ENCODE peak calls at places on chromosome 7, in seven cellular contexts. F, L, T, X, I, O and H are unnamed samples. For H3K27me3 and H3K4me1, the result is how much of the 10 kb centered on the place peaks cover.

GRCh38 chr7:128790297-128791037 is 1.3 kb upstream of the CCDC136 start:
- DNase-seq in X (no peak), F (no peak), T (no peak), I (peak), L (no peak), O (no peak), H (no peak)

GRCh38 chr7:7970620-7971307 is 2.2 kb downstream of the GLCCI1 start:
- DNase-seq in F (no peak), O (no peak), I (no peak), L (peak), T (no peak), X (no peak), H (no peak)

GRCh38 chr7:159105845-159106614 is 38.6 kb downstream of the VIPR2 start:
- DNase-seq in T (no peak), O (peak), I (peak), F (no peak), L (no peak), X (no peak), H (peak)

GRCh38 chr7:45181991-45182855 is 24.6 kb downstream of the RAMP3 start:
- DNase-seq in O (peak), L (no peak), I (no peak), X (no peak), F (no peak), T (no peak), H (no peak)

GRCh38 chr7:114048386-114049235 is 129.8 kb upstream of the PPP1R3A start:
- DNase-seq in X (no peak), O (no peak), I (no peak), T (no peak), L (no peak), F (no peak), H (no peak)

GRCh38 chr7:112104153-112104552 is 102.0 kb downstream of the DOCK4 start:
- DNase-seq in L (no peak), T (no peak), O (no peak), X (no peak), I (no peak), F (no peak), H (no peak)

GRCh38 chr7:31003721-31004120 is 40.0 kb downstream of the GHRHR start:
- DNase-seq in L (no peak), I (peak), X (no peak), F (no peak), O (no peak), T (no peak), H (no peak)

GRCh38 chr7:1883031-1883761 is 213.1 kb downstream of the ELFN1 start:
- DNase-seq in I (peak), X (peak), F (no peak), L (peak), T (peak), O (no peak), H (no peak)

GRCh38 chr7:149422065-149422913 is 38.6 kb downstream of the ZNF777 start:
- DNase-seq in T (peak), X (no peak), L (peak), I (peak), O (no peak), F (peak), H (peak)

GRCh38 chr7:4879401-4880081 is 4.0 kb downstream of the RADIL start:
- DNase-seq in T (no peak), L (no peak), I (no peak), X (no peak), O (no peak), F (no peak), H (no peak)

GRCh38 chr7:101171442-101171837 is 6.1 kb upstream of the VGF start:
- DNase-seq in L (no peak), T (no peak), F (no peak), O (no peak), X (no peak), I (peak), H (no peak)
- H3K27ac ChIP-seq in L (no peak), T (no peak), F (no peak), O (no peak), X (no peak), I (no peak), H (no peak)

GRCh38 chr7:115224923-115225322 is 303.0 kb downstream of the MDFIC start:
- DNase-seq in I (no peak), F (no peak), O (no peak), X (no peak), T (no peak), L (no peak), H (no peak)

GRCh38 chr7:115218076-115218475 is 296.2 kb downstream of the MDFIC start:
- DNase-seq in O (no peak), T (no peak), F (no peak), X (no peak), I (no peak), L (no peak), H (no peak)

GRCh38 chr7:115217373-115217772 is 295.5 kb downstream of the MDFIC start:
- DNase-seq in O (no peak), X (no peak), I (no peak), L (no peak), T (no peak), F (no peak), H (no peak)

GRCh38 chr7:115223959-115224358 is 302.1 kb downstream of the MDFIC start:
- DNase-seq in L (no peak), I (no peak), F (no peak), O (no peak), T (no peak), X (no peak), H (no peak)

GRCh38 chr7:115221484-115221883 is 299.6 kb downstream of the MDFIC start:
- DNase-seq in X (no peak), I (no peak), T (no peak), L (no peak), O (no peak), F (no peak), H (no peak)
- H3K27me3 ChIP-seq in X (under half), I (under half), T (under half), L (under half), O (under half), F (under half), H (under half)

GRCh38 chr7:150947761-150948680 is 30.1 kb downstream of the KCNH2 start:
- DNase-seq in X (no peak), I (peak), L (no peak), T (no peak), O (peak), F (peak), H (no peak)

GRCh38 chr7:150946826-150947750 is 31.0 kb downstream of the KCNH2 start:
- DNase-seq in O (peak), X (no peak), L (no peak), I (no peak), T (no peak), F (no peak), H (no peak)

GRCh38 chr7:150949564-150949963 is 28.6 kb downstream of the KCNH2 start:
- DNase-seq in L (no peak), I (peak), T (no peak), O (peak), X (no peak), F (peak), H (no peak)

GRCh38 chr7:150949971-150950491 is 28.1 kb downstream of the KCNH2 start:
- DNase-seq in I (no peak), F (peak), T (no peak), X (no peak), L (no peak), O (peak), H (no peak)

GRCh38 chr7:150948791-150949251 is 29.3 kb downstream of the KCNH2 start:
- DNase-seq in O (peak), T (no peak), I (no peak), L (no peak), X (no peak), F (peak), H (no peak)
- H3K4me1 ChIP-seq in O (under half), T (under half), I (under half), L (under half), X (under half), F (half or more), H (under half)

DNA sequence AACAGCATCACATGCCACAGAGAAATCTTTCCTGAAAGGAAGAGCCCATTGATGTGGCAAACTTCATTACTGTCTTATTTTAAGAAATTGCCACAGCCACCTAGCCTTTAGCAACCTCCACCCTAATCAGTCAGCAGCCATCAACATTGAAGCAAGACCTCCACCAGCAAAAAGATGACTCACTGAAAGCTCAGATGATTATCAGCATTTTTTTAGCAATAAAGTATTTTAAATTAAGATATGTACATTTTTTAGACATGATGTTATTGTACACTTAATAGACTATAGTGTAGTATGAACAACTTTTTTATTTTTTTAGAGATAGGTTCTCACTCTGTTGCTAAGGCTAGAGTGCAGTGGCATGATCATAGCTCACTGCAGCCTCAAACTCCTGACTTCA is 14.8 kb downstream of the STEAP1B start:
- DNase-seq in T (no peak), L (peak), X (no peak), I (no peak), O (no peak), F (no peak), H (no peak)
- H3K27ac ChIP-seq in T (no peak), L (no peak), X (no peak), I (no peak), O (no peak), F (no peak), H (no peak)

GRCh38 chr7:94662548-94662947 is 6.6 kb upstream of the SGCE start:
- DNase-seq in L (no peak), X (no peak), O (no peak), F (no peak), T (no peak), I (no peak), H (no peak)
- H3K27me3 ChIP-seq in L (under half), X (under half), O (under half), F (under half), T (under half), I (under half), H (under half)

GRCh38 chr7:131105294-131105802 is 222.3 kb upstream of the MKLN1 start:
- DNase-seq in X (no peak), O (no peak), T (no peak), I (peak), L (no peak), F (no peak), H (no peak)

GRCh38 chr7:131105803-131106680 is 221.6 kb upstream of the MKLN1 start:
- DNase-seq in I (peak), L (peak), X (no peak), O (peak), F (peak), T (peak), H (peak)

GRCh38 chr7:131108212-131108980 is 219.3 kb upstream of the MKLN1 start:
- DNase-seq in I (peak), L (peak), T (no peak), F (no peak), X (no peak), O (no peak), H (peak)

GRCh38 chr7:131107343-131108211 is 220.1 kb upstream of the MKLN1 start:
- DNase-seq in I (peak), X (peak), F (peak), O (peak), T (peak), L (peak), H (peak)

DNA sequence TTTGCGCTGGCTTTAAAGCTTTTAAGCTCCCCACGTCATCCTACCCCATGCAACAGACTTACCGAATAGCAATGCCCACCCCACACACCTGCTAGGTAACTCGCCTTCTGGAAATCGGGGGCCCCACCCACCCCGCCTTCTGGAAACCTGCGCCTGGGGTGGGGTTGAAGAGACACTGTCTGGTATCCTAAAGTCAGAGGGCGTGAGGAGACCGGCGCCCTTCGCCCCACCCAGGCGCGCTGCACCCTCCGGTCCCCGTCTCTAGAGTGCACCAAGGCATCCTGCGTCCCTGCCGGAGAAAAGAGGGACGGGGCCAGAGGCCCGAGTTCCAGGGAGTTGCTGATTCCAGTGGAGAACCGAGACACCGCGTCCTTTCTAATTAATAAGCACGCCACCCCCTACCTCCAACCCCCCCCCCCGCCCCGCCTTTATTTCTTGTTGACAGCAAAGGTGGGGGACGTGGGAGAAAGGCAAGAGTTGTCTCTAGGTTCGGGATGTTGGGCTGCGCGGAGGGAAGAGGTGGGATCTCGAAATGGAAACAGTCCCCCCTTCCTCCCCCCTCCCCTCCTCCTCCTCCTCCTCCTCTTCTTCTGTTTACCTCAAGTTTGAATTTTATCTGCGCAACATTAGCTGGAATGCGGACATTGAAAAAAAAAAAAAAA is 220.9 kb upstream of the MKLN1 start:
- DNase-seq in O (peak), X (no peak), I (peak), L (no peak), T (peak), F (peak), H (peak)
- H3K4me1 ChIP-seq in O (under half), X (under half), I (under half), L (half or more), T (under half), F (half or more), H (half or more)

DNA sequence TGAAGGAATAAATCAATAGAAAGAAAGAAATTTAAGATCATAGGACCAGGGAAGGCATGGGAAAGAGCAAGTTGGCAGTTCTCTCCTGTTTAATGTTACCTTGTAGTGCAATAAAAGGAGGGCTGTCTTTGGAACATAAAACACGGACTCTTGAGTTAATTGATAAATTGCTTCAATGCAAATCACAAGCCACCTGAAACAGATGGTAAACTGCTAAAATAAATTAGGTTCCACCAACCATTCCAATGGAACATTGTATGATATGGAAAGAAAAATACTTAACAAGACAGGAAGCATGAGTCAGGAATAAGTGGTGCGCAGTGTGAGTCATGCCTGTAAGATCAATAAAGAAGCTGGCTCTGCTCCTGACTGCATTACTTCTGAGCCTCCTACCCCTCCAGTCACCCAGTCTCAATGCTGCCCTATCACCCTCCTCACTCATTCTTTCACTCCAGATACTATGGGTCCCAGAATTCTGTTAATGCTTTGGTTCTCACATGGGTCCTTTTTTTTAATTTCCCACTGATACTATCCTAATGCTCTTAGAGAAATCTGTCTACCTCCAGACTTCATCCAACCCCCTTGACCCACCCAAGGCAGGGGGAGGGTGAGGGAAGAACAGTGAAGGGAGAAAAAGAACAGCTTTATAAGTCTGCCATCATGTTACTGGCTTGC is 78.9 kb downstream of the LRRC17 start:
- DNase-seq in F (no peak), T (peak), I (no peak), L (peak), X (peak), O (no peak), H (peak)
- H3K27ac ChIP-seq in F (peak), T (peak), I (no peak), L (peak), X (peak), O (peak), H (peak)

DNA sequence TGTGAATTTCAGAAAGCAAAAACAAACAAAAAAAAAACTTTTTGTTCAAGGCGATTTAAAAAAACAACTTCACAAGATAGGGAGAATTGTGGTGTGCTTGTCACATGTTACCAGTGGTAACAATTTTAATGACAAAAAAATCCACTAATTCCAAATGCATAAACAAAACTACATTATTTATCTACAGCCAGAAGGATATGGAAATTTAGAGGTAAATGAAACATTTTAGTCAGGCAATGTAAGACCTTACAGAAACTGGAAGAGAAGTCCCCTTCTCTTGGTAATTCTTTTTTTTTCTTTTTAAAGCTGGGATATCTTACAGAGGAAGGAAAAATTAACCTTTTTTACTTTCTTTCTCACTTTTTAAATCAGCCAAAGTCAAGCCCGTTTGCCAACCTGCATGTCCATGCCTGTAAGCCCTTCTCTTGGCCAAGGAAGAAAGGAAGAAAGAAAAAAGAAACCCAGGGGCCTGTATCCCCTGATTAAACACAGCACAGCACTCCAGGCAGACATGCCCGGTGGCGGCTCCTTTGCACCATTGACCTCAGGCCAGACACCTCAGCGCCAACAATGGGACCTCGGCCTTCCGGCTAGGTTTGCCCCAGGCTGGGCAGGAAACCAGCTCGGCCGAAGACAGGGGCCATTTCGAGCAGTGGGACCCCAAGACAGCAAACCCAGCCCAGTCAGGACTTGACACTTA is 3.0 kb downstream of the HOXA10 start:
- DNase-seq in I (peak), T (no peak), L (no peak), F (no peak), O (peak), X (no peak), H (peak)
- H3K27me3 ChIP-seq in I (half or more), T (under half), L (under half), F (half or more), O (under half), X (under half), H (half or more)

DNA sequence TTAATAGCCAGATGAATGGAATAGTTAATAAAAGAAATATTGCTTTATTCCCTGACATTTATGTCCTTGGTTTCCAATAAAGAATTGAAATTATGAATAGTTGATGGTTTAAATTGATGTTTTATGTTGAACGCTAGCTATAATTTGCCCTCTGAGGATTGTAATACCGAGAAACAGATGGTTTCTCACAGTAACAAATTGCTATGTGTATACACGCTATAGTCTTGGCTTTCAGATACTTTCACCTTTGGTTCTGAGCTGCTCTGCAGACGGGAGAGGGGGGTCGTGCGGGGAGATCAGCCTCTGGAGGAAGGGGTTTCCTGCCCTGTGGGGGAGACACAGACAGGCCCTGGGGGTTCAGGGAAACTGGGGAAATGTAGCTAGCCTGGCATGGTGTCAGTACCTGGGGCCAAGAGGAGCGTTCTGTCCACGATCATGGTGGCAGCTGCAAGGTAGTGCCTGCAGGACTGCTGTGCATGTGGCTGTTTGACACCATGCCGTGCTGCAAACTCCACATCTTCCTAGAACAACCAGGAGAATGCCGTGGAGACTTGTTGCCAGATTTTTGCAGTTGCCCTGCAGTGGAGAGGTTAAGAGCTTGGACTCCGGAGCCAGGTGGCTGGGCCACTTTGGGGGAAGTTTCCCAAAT is 167.7 kb downstream of the CUX1 start:
- DNase-seq in I (no peak), L (no peak), T (no peak), O (peak), X (no peak), F (no peak), H (no peak)
- H3K4me1 ChIP-seq in I (under half), L (under half), T (under half), O (under half), X (under half), F (under half), H (under half)

GRCh38 chr7:140330128-140330527 is 68.2 kb downstream of the SLC37A3 start:
- DNase-seq in L (no peak), I (no peak), O (peak), F (no peak), T (no peak), X (no peak), H (no peak)
- H3K27ac ChIP-seq in L (no peak), I (no peak), O (peak), F (no peak), T (no peak), X (no peak), H (peak)